ENCODE peak calls at places on chromosomes 1 and 21, in six cellular contexts. S, J, L, O, Z and U are unnamed samples.

GRCh38 chr21:16376673-16377072 is 646.9 kb downstream of the USP25 start:
- DNase-seq in S (no peak), J (no peak), L (no peak), O (no peak), Z (no peak), U (no peak)

GRCh38 chr1:40114400-40114799 is 17.3 kb upstream of the PPT1 start:
- DNase-seq in S (no peak), J (no peak), L (no peak), O (no peak), Z (no peak), U (no peak)

GRCh38 chr1:113380075-113380474 is 10.2 kb upstream of the MAGI3 start:
- DNase-seq in S (no peak), J (no peak), L (no peak), O (no peak), Z (no peak), U (no peak)

GRCh38 chr1:40825430-40825778 is 36.8 kb downstream of the CITED4 start:
- DNase-seq in S (no peak), J (no peak), L (no peak), O (no peak), Z (no peak), U (peak)

GRCh38 chr1:27726173-27726793 is 522 bp downstream of the FAM76A start:
- DNase-seq in S (peak), J (peak), L (no peak), O (peak), Z (peak), U (peak)

GRCh38 chr1:241963722-241964121 is 6.2 kb downstream of the BECN2 start:
- DNase-seq in S (no peak), J (no peak), L (no peak), O (no peak), Z (no peak), U (no peak)

GRCh38 chr1:61504840-61505239 is 220.1 kb downstream of the TM2D1 start:
- DNase-seq in S (no peak), J (peak), L (no peak), O (no peak), Z (no peak), U (no peak)

GRCh38 chr1:228514421-228514820 is 27.2 kb downstream of the RNF187 start:
- DNase-seq in S (no peak), J (no peak), L (no peak), O (no peak), Z (no peak), U (peak)

GRCh38 chr1:182200025-182200814 is 138.7 kb upstream of the ZNF648 start:
- DNase-seq in S (no peak), J (no peak), L (no peak), O (no peak), Z (no peak), U (no peak)

GRCh38 chr1:159996653-159997052 is 35.1 kb downstream of the PIGM start:
- DNase-seq in S (peak), J (peak), L (no peak), O (no peak), Z (no peak), U (no peak)

GRCh38 chr1:224203243-224204016 is 20.4 kb downstream of the DEGS1 start:
- DNase-seq in S (peak), J (peak), L (peak), O (peak), Z (peak), U (peak)

GRCh38 chr1:40844887-40845878 is 17.0 kb downstream of the CITED4 start:
- DNase-seq in S (no peak), J (no peak), L (no peak), O (no peak), Z (no peak), U (no peak)

GRCh38 chr1:245622332-245623014 is 467.7 kb downstream of the KIF26B start:
- DNase-seq in S (no peak), J (no peak), L (no peak), O (no peak), Z (peak), U (peak)

GRCh38 chr1:33047839-33048305 is 11.2 kb upstream of the AK2 start:
- DNase-seq in S (peak), J (peak), L (no peak), O (no peak), Z (no peak), U (no peak)

GRCh38 chr1:173191011-173191410 is 16.1 kb downstream of the TNFSF4 start:
- DNase-seq in S (no peak), J (no peak), L (no peak), O (no peak), Z (no peak), U (no peak)

GRCh38 chr1:19596065-19596718 is 47.9 kb upstream of the NBL1 start:
- DNase-seq in S (no peak), J (peak), L (peak), O (peak), Z (no peak), U (no peak)